ENCODE peak calls at places on chromosome 22, in six cellular contexts. C is A549, P is body of pancreas, G is fibroblast of mammary gland, L is brain microvascular endothelial cell, A is colonic mucosa. D is an unnamed sample.

GRCh38 chr22:45579806-45580702 is 77.4 kb downstream of the FBLN1 start:
- DNase-seq in C (no peak), P (no peak), G (no peak), L (no peak), A (no peak), D (no peak)

GRCh38 chr22:50044485-50045143 is 13.5 kb downstream of the TTLL8 start:
- DNase-seq in C (no peak), P (no peak), G (no peak), L (no peak), A (no peak), D (no peak)

GRCh38 chr22:48954781-48955311 is 872.8 kb downstream of the BRD1 start:
- DNase-seq in C (no peak), P (no peak), G (no peak), L (no peak), A (no peak), D (no peak)

GRCh38 chr22:47593911-47594311 is 831.5 kb downstream of the TBC1D22A start:
- DNase-seq in C (no peak), P (no peak), G (no peak), L (no peak), A (no peak), D (no peak)

GRCh38 chr22:23305321-23305910 is 125.1 kb downstream of the BCR start:
- DNase-seq in C (no peak), P (no peak), G (peak; percentile 66), L (peak; percentile 64), A (no peak), D (no peak)

GRCh38 chr22:25656724-25657123 is 85.3 kb upstream of the MYO18B start:
- DNase-seq in C (no peak), P (no peak), G (no peak), L (no peak), A (no peak), D (no peak)

GRCh38 chr22:21599053-21599893 is 30.5 kb downstream of the YDJC start:
- DNase-seq in C (no peak), P (no peak), G (no peak), L (no peak), A (no peak), D (no peak)

GRCh38 chr22:22856364-22856763 is 31.3 kb upstream of the IGLL5 start:
- DNase-seq in C (no peak), P (no peak), G (no peak), L (no peak), A (no peak), D (no peak)

GRCh38 chr22:50157976-50158375 is 12.6 kb upstream of the PANX2 start:
- DNase-seq in C (no peak), P (no peak), G (no peak), L (no peak), A (peak; percentile 77), D (peak; percentile 79)

GRCh38 chr22:24952837-24953293 is 349 bp downstream of the KIAA1671 start:
- DNase-seq in C (peak; percentile 73), P (peak; percentile 65), G (peak; percentile 28), L (peak; percentile 52), A (peak; percentile 59), D (peak; percentile 76)

GRCh38 chr22:46212195-46212594 is 37.9 kb downstream of the CDPF1 start:
- DNase-seq in C (no peak), P (no peak), G (no peak), L (no peak), A (no peak), D (no peak)

GRCh38 chr22:45580703-45581381 is 78.2 kb downstream of the FBLN1 start:
- DNase-seq in C (no peak), P (no peak), G (no peak), L (no peak), A (no peak), D (no peak)

DNA sequence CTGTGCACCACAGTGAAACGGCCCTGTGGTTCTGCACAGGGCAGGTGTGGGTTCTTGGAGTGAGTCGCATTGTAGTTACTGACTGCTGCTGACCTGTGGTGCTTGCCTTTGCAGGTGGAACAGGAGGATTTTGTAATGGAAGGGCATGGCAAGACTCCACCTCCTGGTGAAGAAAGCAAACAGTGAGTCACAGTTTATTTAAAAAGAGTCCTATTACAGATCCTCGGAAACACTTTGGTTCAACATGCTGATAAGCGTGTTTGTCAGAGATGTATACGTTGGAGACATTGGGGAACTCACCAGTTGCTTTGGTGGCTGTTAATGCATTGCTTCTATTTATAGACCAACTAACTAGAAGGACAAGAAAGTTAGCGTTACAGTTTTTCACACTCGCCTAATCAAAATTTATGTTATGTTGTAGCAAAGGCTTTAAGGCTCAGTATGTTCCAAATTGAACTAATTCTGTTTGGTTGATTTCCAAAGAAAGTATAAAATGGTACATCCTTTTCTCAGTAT is 21.7 kb upstream of the TNRC6B start:
- DNase-seq in C (peak; percentile 55), P (peak; percentile 66), G (peak; percentile 37), L (peak; percentile 60), A (peak; percentile 79), D (peak; percentile 64)
- TF ChIP-seq CTCF in C (no peak), P (no peak), G (peak; percentile 22), L (peak; percentile 44), A (peak; percentile 18), D (peak; percentile 19)

GRCh38 chr22:39214006-39214382 is 30.8 kb downstream of the PDGFB start:
- DNase-seq in C (no peak), P (no peak), G (no peak), L (no peak), A (no peak), D (no peak)

GRCh38 chr22:39214383-39215069 is 30.3 kb downstream of the PDGFB start:
- DNase-seq in C (peak; percentile 43), P (no peak), G (peak; percentile 5), L (no peak), A (no peak), D (peak; percentile 76)

GRCh38 chr22:39215430-39216142 is 29.2 kb downstream of the PDGFB start:
- DNase-seq in C (peak; percentile 36), P (no peak), G (no peak), L (no peak), A (no peak), D (no peak)

GRCh38 chr22:39215070-39215396 is 29.7 kb downstream of the PDGFB start:
- DNase-seq in C (no peak), P (no peak), G (no peak), L (no peak), A (no peak), D (no peak)

DNA sequence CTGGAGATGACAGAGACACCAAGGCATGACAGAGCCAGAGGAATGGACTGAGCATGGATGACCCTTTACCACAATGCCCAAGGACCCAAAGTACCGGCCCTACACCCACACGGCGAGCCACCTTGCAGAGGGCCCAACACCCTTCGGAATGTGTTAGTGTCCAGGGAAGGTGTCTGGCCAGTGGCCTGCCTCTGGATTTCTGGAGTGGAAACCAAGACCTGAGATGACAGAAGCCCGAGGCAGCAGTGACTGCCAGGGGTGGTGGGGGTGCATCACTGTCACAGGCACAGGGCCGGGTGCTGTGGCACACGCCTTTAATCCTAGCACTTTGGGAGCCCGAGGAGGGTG is 28.7 kb downstream of the PDGFB start:
- DNase-seq in C (no peak), P (no peak), G (no peak), L (no peak), A (no peak), D (no peak)
- TF ChIP-seq CTCF in C (no peak), P (no peak), G (no peak), L (no peak), A (no peak), D (no peak)

GRCh38 chr22:42073568-42074152 is 388 bp upstream of the PHETA2 start:
- DNase-seq in C (no peak), P (no peak), G (no peak), L (no peak), A (no peak), D (no peak)

GRCh38 chr22:42074846-42075245 is 798 bp downstream of the PHETA2 start:
- DNase-seq in C (no peak), P (no peak), G (no peak), L (no peak), A (no peak), D (no peak)

GRCh38 chr22:42072606-42073330 is 1.3 kb upstream of the PHETA2 start:
- DNase-seq in C (no peak), P (no peak), G (no peak), L (no peak), A (no peak), D (no peak)

GRCh38 chr22:42075277-42075676 is 1.2 kb downstream of the PHETA2 start:
- DNase-seq in C (no peak), P (no peak), G (no peak), L (no peak), A (no peak), D (no peak)

DNA sequence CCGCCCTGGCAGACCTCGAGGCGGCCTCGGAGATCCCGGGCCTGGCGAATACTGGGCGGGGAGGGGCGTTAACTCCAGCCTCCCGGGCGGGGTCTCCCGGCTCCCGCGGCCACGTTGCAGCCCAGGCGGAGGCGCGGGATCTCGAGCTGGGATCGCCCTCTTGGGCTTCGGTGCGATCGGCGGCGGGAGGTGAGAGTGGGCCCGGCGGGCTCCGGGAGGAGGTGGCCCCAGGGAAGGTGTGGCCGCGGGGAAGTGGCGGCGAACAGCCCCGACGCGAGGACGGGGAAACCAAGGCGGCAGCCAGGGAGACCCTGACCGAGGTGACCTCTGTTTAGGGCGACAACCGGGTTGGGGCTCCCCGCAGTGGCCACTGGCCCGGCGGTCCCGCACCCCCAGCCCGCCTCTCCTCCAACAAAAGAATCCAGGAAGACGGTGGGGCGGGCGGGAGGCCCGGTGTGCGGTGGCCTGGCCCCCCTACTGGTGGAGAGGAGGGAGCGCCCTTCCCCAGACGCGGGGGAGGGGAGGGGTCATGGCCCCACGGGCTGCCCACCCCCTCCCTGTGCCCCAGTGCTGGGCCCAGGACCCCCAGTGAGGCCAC is at the start of gene PHETA2:
- DNase-seq in C (no peak), P (peak; percentile 58), G (peak; percentile 34), L (no peak), A (peak; percentile 65), D (peak; percentile 34)
- TF ChIP-seq CTCF in C (no peak), P (peak; percentile 35), G (peak; percentile 40), L (peak; percentile 65), A (peak; percentile 45), D (peak; percentile 46)

GRCh38 chr22:20105456-20106204 is 10.3 kb upstream of the RANBP1 start:
- DNase-seq in C (no peak), P (no peak), G (no peak), L (no peak), A (no peak), D (no peak)

GRCh38 chr22:20106205-20106848 is 9.6 kb upstream of the RANBP1 start:
- DNase-seq in C (no peak), P (no peak), G (no peak), L (no peak), A (no peak), D (no peak)

GRCh38 chr22:20099099-20099711 is 16.7 kb upstream of the RANBP1 start:
- DNase-seq in C (no peak), P (no peak), G (no peak), L (no peak), A (no peak), D (no peak)

GRCh38 chr22:20101638-20102037 is 14.3 kb upstream of the RANBP1 start:
- DNase-seq in C (no peak), P (no peak), G (no peak), L (no peak), A (no peak), D (no peak)

DNA sequence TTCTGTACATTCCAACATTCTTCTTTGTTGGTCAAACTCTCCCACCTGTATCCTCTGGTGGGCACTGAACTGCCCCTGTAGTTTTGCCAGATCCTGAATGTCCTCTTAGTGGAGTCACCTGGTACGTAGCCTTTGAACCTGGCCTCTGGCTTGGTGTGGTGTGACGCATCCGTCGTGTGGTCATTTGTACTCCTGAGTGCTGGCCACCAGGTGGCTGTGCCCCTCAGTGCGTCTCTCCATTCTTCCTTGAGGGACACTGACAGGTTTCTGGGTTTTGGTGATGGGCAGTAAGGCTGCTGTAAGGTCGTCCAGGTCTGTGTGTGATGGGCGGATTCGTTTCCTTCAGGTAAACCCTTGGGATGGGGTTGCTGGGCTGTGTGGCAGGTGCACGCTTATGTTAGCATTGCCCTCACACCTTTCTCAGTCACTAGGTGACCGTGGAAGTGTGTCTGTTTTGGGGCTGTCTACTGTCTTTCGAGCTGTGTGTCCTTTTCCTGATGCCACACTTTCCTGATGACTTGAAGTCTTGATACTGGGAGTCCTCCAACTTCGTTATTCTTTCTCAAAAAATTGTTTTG is 13.6 kb upstream of the RANBP1 start:
- DNase-seq in C (no peak), P (no peak), G (no peak), L (no peak), A (no peak), D (no peak)
- TF ChIP-seq CTCF in C (no peak), P (no peak), G (no peak), L (peak; percentile 12), A (no peak), D (no peak)

D was measured in Calu3.